ENCODE peak calls at places on chromosome 22, in five cellular contexts. H is fibroblast of the aortic adventitia, U is heart left ventricle, Y is HS-27A, W is dermis blood vessel endothelial cell. L is an unnamed sample.

GRCh38 chr22:40791241-40791640 is 27.9 kb downstream of the SLC25A17 start:
- DNase-seq in W (peak), H (peak), U (no peak), Y (no peak), L (peak)

GRCh38 chr22:49991907-49992533 is 20.5 kb downstream of the IL17REL start:
- DNase-seq in Y (no peak), H (no peak), U (no peak), W (no peak), L (no peak)

GRCh38 chr22:50524664-50525103 is 714 bp downstream of the SCO2 start:
- DNase-seq in U (peak), Y (no peak), W (no peak), H (no peak), L (no peak)

GRCh38 chr22:35489225-35489624 is 51.4 kb upstream of the RASD2 start:
- DNase-seq in H (no peak), W (no peak), Y (no peak), U (no peak), L (no peak)

GRCh38 chr22:50157976-50158375 is 12.6 kb upstream of the PANX2 start:
- DNase-seq in W (no peak), H (no peak), Y (no peak), U (no peak), L (no peak)

GRCh38 chr22:47629273-47629711 is 866.8 kb downstream of the TBC1D22A start:
- DNase-seq in W (no peak), H (no peak), Y (no peak), U (no peak), L (no peak)

GRCh38 chr22:49170053-49170452 is 657.6 kb downstream of the BRD1 start:
- DNase-seq in H (no peak), Y (no peak), U (no peak), W (no peak), L (no peak)

GRCh38 chr22:17536269-17536668 is 27.0 kb upstream of the SLC25A18 start:
- DNase-seq in Y (no peak), U (no peak), W (no peak), H (peak), L (peak)

GRCh38 chr22:19889951-19890350 is 35.3 kb upstream of the GNB1L start:
- DNase-seq in U (no peak), H (no peak), Y (no peak), W (peak), L (no peak)

GRCh38 chr22:22682807-22683667 is 38.6 kb downstream of the GGTLC2 start:
- DNase-seq in W (no peak), U (no peak), Y (no peak), H (peak), L (peak)

GRCh38 chr22:30871391-30872281 is 96.9 kb downstream of the MORC2 start:
- DNase-seq in W (no peak), H (no peak), Y (no peak), U (no peak), L (no peak)

GRCh38 chr22:42908082-42908746 is 51.1 kb upstream of the ARFGAP3 start:
- DNase-seq in U (no peak), H (no peak), Y (no peak), W (no peak), L (no peak)

GRCh38 chr22:45007946-45008852 is 1.6 kb downstream of the PHF21B start:
- DNase-seq in H (no peak), W (peak), Y (no peak), U (no peak), L (no peak)

GRCh38 chr22:39117585-39118191 is 20.6 kb downstream of the APOBEC3H start:
- DNase-seq in W (peak), Y (no peak), H (peak), U (peak), L (peak)

GRCh38 chr22:38715176-38715764 is 9.5 kb downstream of the GTPBP1 start:
- DNase-seq in U (peak), Y (no peak), W (no peak), H (no peak), L (no peak)

GRCh38 chr22:45783021-45783420 is 111.4 kb downstream of the ATXN10 start:
- DNase-seq in Y (no peak), W (no peak), H (no peak), U (no peak), L (no peak)

GRCh38 chr22:43110444-43110926 is at the start of gene BIK:
- DNase-seq in W (peak), Y (no peak), U (peak), H (peak), L (peak)

GRCh38 chr22:18929459-18929858 is 6.6 kb downstream of the PRODH start:
- DNase-seq in Y (no peak), U (peak), H (no peak), W (no peak), L (no peak)

GRCh38 chr22:38607680-38608079 is 37.7 kb upstream of the DMC1 start:
- DNase-seq in Y (no peak), W (no peak), U (no peak), H (no peak), L (no peak)

GRCh38 chr22:40385041-40385782 is 14.8 kb downstream of the SGSM3 start:
- DNase-seq in H (no peak), W (peak), U (no peak), Y (no peak), L (peak)

GRCh38 chr22:24772493-24773220 is 1.9 kb downstream of the PIWIL3 start:
- DNase-seq in H (peak), W (peak), U (no peak), Y (no peak), L (peak)

GRCh38 chr22:23402275-23403151 is 177.6 kb downstream of the IGLL1 start:
- DNase-seq in W (peak), Y (no peak), U (no peak), H (no peak), L (peak)

GRCh38 chr22:20031732-20032406 is 11.0 kb downstream of the TANGO2 start:
- DNase-seq in Y (no peak), H (no peak), W (no peak), U (no peak), L (no peak)

GRCh38 chr22:37904572-37905533 is 1.2 kb upstream of the MICALL1 start:
- DNase-seq in Y (peak), U (peak), W (peak), H (peak), L (peak)

GRCh38 chr22:36160499-36160942 is at the start of gene APOL3:
- DNase-seq in H (peak), W (peak), U (peak), Y (no peak), L (peak)

GRCh38 chr22:47535681-47536080 is 773.2 kb downstream of the TBC1D22A start:
- DNase-seq in H (no peak), W (no peak), U (no peak), Y (no peak), L (no peak)

GRCh38 chr22:37569009-37569920 is 9.0 kb downstream of the CDC42EP1 start:
- DNase-seq in H (no peak), W (no peak), U (peak), Y (no peak), L (no peak)

GRCh38 chr22:19974935-19975706 is 33.5 kb upstream of the TXNRD2 start:
- DNase-seq in Y (no peak), H (no peak), W (peak), U (no peak), L (no peak)

GRCh38 chr22:45007247-45007945 is 2.4 kb downstream of the PHF21B start:
- DNase-seq in Y (no peak), U (peak), W (peak), H (no peak), L (peak)

GRCh38 chr22:38824587-38824986 is 19.2 kb downstream of the NPTXR start:
- DNase-seq in H (peak), U (peak), Y (peak), W (peak), L (peak)

GRCh38 chr22:48306785-48307570 is 1520.7 kb downstream of the BRD1 start:
- DNase-seq in U (no peak), W (no peak), Y (no peak), H (no peak), L (no peak)

GRCh38 chr22:29936186-29936585 is 53.2 kb downstream of the MTMR3 start:
- DNase-seq in W (peak), Y (no peak), H (no peak), U (no peak), L (no peak)

GRCh38 chr22:38148252-38148651 is 33.4 kb downstream of the PLA2G6 start:
- DNase-seq in H (peak), Y (no peak), W (no peak), U (no peak), L (peak)

L was measured in cardiac fibroblast.